ENCODE peak calls at places on chromosomes 4 and X, in ten cellular contexts. J is ovary; R is tibial nerve; O is right cardiac atrium; T is IMR-90; H is tibial artery; M is cardiac muscle cell; P is SJSA1; I is CD4-positive, alpha-beta memory T cell; X is fibroblast of lung. Q is an unnamed sample. For H3K4me1, the result is how much of the 10 kb centered on the place peaks cover.

GRCh38 chrX:40496728-40497127 is 84.0 kb upstream of the ATP6AP2 start:
- DNase-seq in J (peak), R (no peak), O (peak), T (peak), H (no peak), M (peak), P (no peak), I (no peak), X (peak), Q (no peak)

GRCh38 chr4:8191136-8191747 is 7.8 kb upstream of the SH3TC1 start:
- DNase-seq in J (peak), R (peak), O (peak), T (peak), H (peak), M (peak), P (peak), I (no peak), X (peak), Q (peak)

GRCh38 chr4:24235609-24236008 is 345.8 kb upstream of the PPARGC1A start:
- DNase-seq in J (no peak), R (no peak), O (no peak), T (peak), H (no peak), M (no peak), P (no peak), I (no peak), X (peak), Q (no peak)

GRCh38 chrX:80223922-80224579 is 196.2 kb upstream of the TENT5D start:
- DNase-seq in J (no peak), R (no peak), O (no peak), T (no peak), H (no peak), M (peak), P (no peak), I (no peak), X (no peak), Q (no peak)

GRCh38 chr4:15451866-15452765 is 17.6 kb upstream of the CC2D2A start:
- DNase-seq in J (no peak), R (no peak), O (no peak), T (peak), H (peak), M (peak), P (peak), I (no peak), X (peak), Q (no peak)

GRCh38 chrX:153845195-153845594 is 14.9 kb upstream of the PDZD4 start:
- DNase-seq in J (no peak), R (no peak), O (no peak), T (no peak), H (no peak), M (no peak), P (no peak), I (no peak), X (no peak), Q (no peak)

GRCh38 chrX:40109288-40110008 is 11.7 kb upstream of the BCOR start:
- DNase-seq in J (peak), R (no peak), O (peak), T (peak), H (peak), M (peak), P (peak), I (no peak), X (peak), Q (peak)

GRCh38 chrX:40095588-40096394 is 2.0 kb downstream of the BCOR start:
- DNase-seq in J (peak), R (no peak), O (peak), T (no peak), H (no peak), M (peak), P (no peak), I (peak), X (no peak), Q (peak)

GRCh38 chr4:85420831-85421230 is 54.1 kb upstream of the ARHGAP24 start:
- DNase-seq in J (no peak), R (no peak), O (no peak), T (no peak), H (no peak), M (peak), P (no peak), I (no peak), X (no peak), Q (no peak)

GRCh38 chrX:154458116-154458953 is at the start of gene PLXNA3:
- DNase-seq in J (no peak), R (no peak), O (peak), T (no peak), H (no peak), M (peak), P (no peak), I (no peak), X (peak), Q (no peak)

GRCh38 chrX:151745651-151746050 is 11.1 kb downstream of the CNGA2 start:
- DNase-seq in J (no peak), R (no peak), O (no peak), T (no peak), H (no peak), M (no peak), P (no peak), I (no peak), X (no peak), Q (no peak)

GRCh38 chrX:15170927-15171326 is 99.0 kb downstream of the ASB9 start:
- DNase-seq in J (no peak), R (no peak), O (no peak), T (no peak), H (no peak), M (no peak), P (no peak), I (no peak), X (peak), Q (no peak)

GRCh38 chr4:3297066-3297859 is 4.4 kb downstream of the RGS12 start:
- DNase-seq in J (no peak), R (no peak), O (no peak), T (no peak), H (no peak), M (no peak), P (peak), I (no peak), X (no peak), Q (peak)

GRCh38 chr4:23881052-23881501 is 8.8 kb downstream of the PPARGC1A start:
- DNase-seq in J (no peak), R (no peak), O (no peak), T (no peak), H (no peak), M (peak), P (no peak), I (no peak), X (no peak), Q (no peak)

GRCh38 chr4:141056473-141056872 is 76.8 kb downstream of the RNF150 start:
- DNase-seq in J (no peak), R (no peak), O (no peak), T (no peak), H (no peak), M (no peak), P (no peak), I (no peak), X (peak), Q (no peak)

GRCh38 chr4:75666299-75666698 is 6.9 kb downstream of the G3BP2 start:
- DNase-seq in J (no peak), R (no peak), O (no peak), T (no peak), H (no peak), M (no peak), P (no peak), I (no peak), X (no peak), Q (no peak)
- H3K4me1 ChIP-seq in J (under half), R (under half), O (under half), T (under half), H (under half), M (under half), P (under half), I (half or more), X (under half), Q (under half)

DNA sequence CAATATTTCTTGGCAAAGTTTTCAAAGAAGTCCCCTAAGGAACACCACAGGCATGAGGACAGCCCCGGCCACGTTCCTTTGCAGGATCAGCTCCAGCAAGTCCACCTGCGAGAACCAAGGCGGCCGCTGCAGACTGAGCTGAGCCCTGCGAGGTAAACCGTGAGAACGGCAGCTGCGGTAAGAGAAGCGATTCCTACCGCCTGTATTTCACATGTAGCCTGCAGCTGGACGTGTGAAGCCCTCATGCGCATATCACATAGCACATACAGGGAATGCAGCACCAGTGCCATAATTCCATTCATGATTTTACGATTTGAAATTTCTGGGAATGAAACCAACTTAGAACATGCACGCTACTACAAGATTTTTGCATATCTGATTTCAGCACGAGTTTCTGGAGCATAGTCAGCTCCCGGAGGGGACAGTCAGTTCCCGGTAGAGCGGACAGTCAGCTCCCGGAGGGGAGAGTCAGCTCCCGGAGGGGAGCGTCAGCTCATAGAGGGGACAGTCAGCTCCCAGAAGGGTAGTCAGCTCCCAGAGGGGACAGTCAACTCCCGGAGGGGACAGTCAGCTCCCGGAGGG is 41.7 kb downstream of the FGFRL1 start:
- DNase-seq in J (no peak), R (no peak), O (no peak), T (peak), H (peak), M (peak), P (no peak), I (no peak), X (peak), Q (peak)
- H3K4me3 ChIP-seq in J (no peak), R (peak), O (no peak), T (no peak), H (no peak), M (no peak), P (no peak), I (no peak), X (no peak), Q (no peak)

GRCh38 chrX:65686246-65686645 is 18.8 kb downstream of the MSN start:
- DNase-seq in J (no peak), R (no peak), O (no peak), T (no peak), H (no peak), M (no peak), P (no peak), I (no peak), X (no peak), Q (no peak)

GRCh38 chrX:65690057-65690855 is 22.8 kb downstream of the MSN start:
- DNase-seq in J (no peak), R (no peak), O (peak), T (peak), H (peak), M (peak), P (peak), I (no peak), X (peak), Q (peak)

GRCh38 chrX:65687367-65687766 is 19.9 kb downstream of the MSN start:
- DNase-seq in J (no peak), R (no peak), O (no peak), T (no peak), H (no peak), M (no peak), P (no peak), I (no peak), X (no peak), Q (no peak)

GRCh38 chrX:65689377-65689776 is 21.9 kb downstream of the MSN start:
- DNase-seq in J (no peak), R (no peak), O (no peak), T (no peak), H (no peak), M (no peak), P (no peak), I (no peak), X (no peak), Q (no peak)

GRCh38 chrX:65688403-65688881 is 21.0 kb downstream of the MSN start:
- DNase-seq in J (no peak), R (no peak), O (no peak), T (peak), H (no peak), M (peak), P (no peak), I (no peak), X (peak), Q (no peak)
- H3K4me1 ChIP-seq in J (under half), R (half or more), O (under half), T (under half), H (under half), M (under half), P (under half), I (half or more), X (under half), Q (half or more)

GRCh38 chr4:53920116-53920515 is 144.3 kb downstream of the CHIC2 start:
- DNase-seq in J (no peak), R (no peak), O (no peak), T (no peak), H (no peak), M (no peak), P (no peak), I (no peak), X (peak), Q (no peak)

GRCh38 chr4:53921856-53922255 is 142.5 kb downstream of the CHIC2 start:
- DNase-seq in J (no peak), R (no peak), O (no peak), T (no peak), H (no peak), M (no peak), P (no peak), I (no peak), X (no peak), Q (no peak)

GRCh38 chr4:53919605-53920004 is 144.8 kb downstream of the CHIC2 start:
- DNase-seq in J (no peak), R (no peak), O (no peak), T (no peak), H (no peak), M (no peak), P (no peak), I (no peak), X (no peak), Q (no peak)

GRCh38 chr4:53923921-53924320 is 140.5 kb downstream of the CHIC2 start:
- DNase-seq in J (no peak), R (no peak), O (no peak), T (no peak), H (no peak), M (no peak), P (no peak), I (no peak), X (no peak), Q (no peak)

GRCh38 chr4:53920883-53921282 is 143.5 kb downstream of the CHIC2 start:
- DNase-seq in J (no peak), R (no peak), O (no peak), T (no peak), H (no peak), M (no peak), P (no peak), I (no peak), X (no peak), Q (no peak)
- H3K4me3 ChIP-seq in J (no peak), R (no peak), O (no peak), T (no peak), H (no peak), M (no peak), P (no peak), I (no peak), X (no peak), Q (no peak)

DNA sequence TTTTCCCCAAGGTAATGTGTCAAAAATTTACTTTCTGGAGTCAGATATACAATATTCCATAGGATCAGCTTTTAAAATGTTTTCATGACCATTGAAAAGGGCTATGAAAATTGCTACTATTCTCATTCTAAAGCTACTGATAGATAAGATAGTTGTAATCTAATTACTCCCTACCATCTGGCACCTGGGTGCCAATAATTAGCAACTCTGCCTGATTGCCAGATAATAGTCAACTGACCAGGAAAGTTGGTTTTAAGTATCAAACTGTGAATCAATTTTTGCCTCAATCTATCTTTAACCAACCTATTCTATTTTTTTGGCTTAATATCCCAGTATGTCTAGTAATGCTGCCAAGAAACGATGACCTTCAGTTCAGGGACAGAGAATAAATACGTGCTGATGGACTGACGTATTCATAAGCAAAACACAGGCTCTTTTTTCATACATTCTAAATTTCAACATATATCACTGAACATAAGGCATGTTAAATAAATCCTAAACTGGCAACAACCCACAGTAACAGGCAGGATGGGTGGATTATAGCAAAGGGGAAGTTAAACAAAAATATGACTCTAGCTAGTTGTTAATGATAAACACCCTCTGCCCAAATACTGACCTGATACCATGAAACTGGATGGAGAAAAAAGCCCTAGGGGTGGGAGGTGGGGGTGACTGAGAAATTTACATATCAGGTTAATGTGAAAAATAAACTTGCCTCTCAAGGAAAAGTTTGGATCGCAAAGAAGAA is 18.2 kb downstream of the SH3RF1 start:
- DNase-seq in J (no peak), R (no peak), O (no peak), T (peak), H (no peak), M (peak), P (no peak), I (no peak), X (peak), Q (no peak)
- H3K4me1 ChIP-seq in J (under half), R (half or more), O (under half), T (under half), H (half or more), M (under half), P (half or more), I (under half), X (under half), Q (half or more)

DNA sequence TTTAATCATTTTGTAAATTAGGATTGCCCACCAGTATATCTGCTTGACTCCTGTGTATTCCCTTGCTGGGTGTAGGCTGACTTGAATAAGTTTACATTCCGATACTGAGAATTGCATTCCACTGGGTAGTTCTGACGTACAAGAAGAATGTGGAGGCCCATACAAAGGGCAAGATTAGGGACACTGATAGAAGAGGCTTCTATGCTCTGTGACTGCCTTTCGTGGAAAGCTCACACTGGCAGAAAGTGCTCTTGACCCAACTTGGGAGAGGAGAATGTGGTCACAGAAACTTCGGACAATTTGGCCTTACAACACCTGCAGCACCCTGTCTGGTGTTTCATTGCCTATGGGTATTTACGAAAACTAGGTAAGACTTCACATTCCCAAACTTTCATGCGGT is 126.3 kb downstream of the RAPGEF2 start:
- DNase-seq in J (no peak), R (no peak), O (no peak), T (peak), H (no peak), M (peak), P (peak), I (no peak), X (peak), Q (no peak)
- H3K4me3 ChIP-seq in J (no peak), R (peak), O (peak), T (peak), H (peak), M (peak), P (peak), I (no peak), X (peak), Q (peak)

GRCh38 chrX:19569930-19570329 is 54.6 kb upstream of the MAP3K15 start:
- DNase-seq in J (no peak), R (no peak), O (no peak), T (no peak), H (no peak), M (no peak), P (no peak), I (no peak), X (no peak), Q (no peak)
- H3K4me1 ChIP-seq in J (under half), R (under half), O (under half), T (under half), H (under half), M (under half), P (under half), I (under half), X (under half), Q (under half)

GRCh38 chrX:41906515-41907165 is 16.7 kb downstream of the CASK start:
- DNase-seq in J (no peak), R (no peak), O (no peak), T (no peak), H (no peak), M (peak), P (no peak), I (no peak), X (peak), Q (no peak)

GRCh38 chrX:41912922-41913321 is 10.4 kb downstream of the CASK start:
- DNase-seq in J (no peak), R (no peak), O (no peak), T (peak), H (no peak), M (no peak), P (no peak), I (no peak), X (peak), Q (no peak)

GRCh38 chrX:41903544-41903943 is 19.8 kb downstream of the CASK start:
- DNase-seq in J (no peak), R (no peak), O (no peak), T (no peak), H (no peak), M (no peak), P (no peak), I (no peak), X (no peak), Q (no peak)

GRCh38 chrX:41913476-41913875 is 9.9 kb downstream of the CASK start:
- DNase-seq in J (no peak), R (no peak), O (no peak), T (peak), H (no peak), M (no peak), P (no peak), I (no peak), X (no peak), Q (no peak)

GRCh38 chrX:41909068-41909467 is 14.3 kb downstream of the CASK start:
- DNase-seq in J (no peak), R (no peak), O (no peak), T (no peak), H (no peak), M (no peak), P (no peak), I (peak), X (no peak), Q (no peak)
- H3K4me3 ChIP-seq in J (no peak), R (no peak), O (no peak), T (no peak), H (no peak), M (no peak), P (no peak), I (no peak), X (no peak), Q (no peak)

DNA sequence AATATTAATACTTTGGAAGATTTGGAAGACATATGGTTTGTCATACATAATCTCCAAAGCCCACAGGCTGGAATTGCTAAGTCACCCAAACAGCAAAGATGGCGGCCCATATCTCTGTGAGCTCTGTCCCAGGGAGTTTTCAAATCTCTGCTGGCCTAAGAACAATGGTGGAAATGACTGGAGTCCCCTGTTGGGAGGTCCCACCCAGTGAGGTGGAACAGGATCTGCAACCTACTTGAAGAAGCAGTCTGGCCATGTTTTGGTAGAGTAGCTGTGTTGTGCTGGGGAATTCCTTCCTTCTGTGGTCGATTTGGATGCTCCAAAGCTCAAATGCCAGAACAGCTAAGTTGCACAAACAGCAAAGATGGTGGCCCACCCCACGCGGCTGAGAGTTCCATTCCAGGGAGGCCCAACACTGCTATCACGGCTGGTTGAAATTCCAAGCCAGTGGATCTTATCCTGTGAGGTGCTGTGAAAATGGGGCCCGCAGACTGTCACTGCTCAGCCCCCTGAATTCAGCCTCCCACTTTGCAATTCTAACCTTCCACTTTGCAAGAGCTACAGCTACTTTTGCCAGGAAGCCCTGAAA is 3.2 kb upstream of the UGT2B7 start:
- DNase-seq in J (no peak), R (no peak), O (no peak), T (no peak), H (no peak), M (no peak), P (no peak), I (no peak), X (peak), Q (peak)
- H3K4me1 ChIP-seq in J (under half), R (under half), O (under half), T (under half), H (under half), M (under half), P (under half), I (under half), X (under half), Q (under half)

Q was measured in kidney.